ENCODE peak calls at places on chromosomes 12 and 14, in eight cellular contexts. A, D, K, S, W, I, P and C are unnamed samples.
A peak's percentile ranks its signal among the peaks of the same experiment; 100 is the strongest.

GRCh38 chr14:105071326-105071725 is 6.1 kb upstream of the GPR132 start:
- DNase-seq in P (no peak), K (no peak), I (no peak), W (no peak), D (no peak), S (no peak), A (no peak), C (no peak)

GRCh38 chr12:27246141-27246540 is 2.1 kb downstream of the STK38L start:
- DNase-seq in D (no peak), I (no peak), K (no peak), P (no peak), A (no peak), W (no peak), S (no peak), C (no peak)

GRCh38 chr14:26204954-26205479 is 392.8 kb downstream of the NOVA1 start:
- DNase-seq in D (no peak), S (peak; percentile 7), I (peak; percentile 25), P (no peak), A (peak; percentile 18), K (peak; percentile 72), W (peak; percentile 70), C (peak; percentile 23)

GRCh38 chr14:50023671-50024490 is 92.5 kb downstream of the VCPKMT start:
- DNase-seq in P (peak; percentile 34), A (no peak), D (no peak), S (no peak), W (no peak), I (no peak), K (peak; percentile 82), C (no peak)

GRCh38 chr12:124386059-124386458 is 91.2 kb downstream of the RFLNA start:
- DNase-seq in D (no peak), A (no peak), S (no peak), I (no peak), W (peak; percentile 72), K (no peak), P (peak; percentile 64), C (no peak)

GRCh38 chr14:106879241-106879640 is 1352.9 kb downstream of the TMEM121 start:
- DNase-seq in K (no peak), P (peak; percentile 79), S (peak; percentile 53), D (no peak), I (peak; percentile 63), A (peak; percentile 72), W (peak; percentile 73), C (no peak)

GRCh38 chr12:113259499-113259953 is 38.3 kb downstream of the TPCN1 start:
- DNase-seq in P (no peak), I (peak; percentile 44), W (peak; percentile 85), D (no peak), A (peak; percentile 68), S (peak; percentile 87), K (peak; percentile 95), C (peak; percentile 83)

GRCh38 chr12:2129076-2129475 is 76.3 kb downstream of the CACNA1C start:
- DNase-seq in W (no peak), P (no peak), I (no peak), A (no peak), S (peak; percentile 37), K (peak; percentile 87), D (no peak), C (no peak)

GRCh38 chr12:92971869-92972524 is 42.9 kb upstream of the EEA1 start:
- DNase-seq in I (no peak), W (no peak), K (no peak), P (no peak), D (no peak), A (no peak), S (no peak), C (no peak)

GRCh38 chr12:108730337-108731104 is 797 bp downstream of the CORO1C start:
- DNase-seq in I (peak; percentile 52), K (peak; percentile 90), W (peak; percentile 78), P (peak; percentile 73), D (no peak), A (peak; percentile 76), S (peak; percentile 74), C (peak; percentile 59)

GRCh38 chr12:115385141-115385540 is 701.2 kb upstream of the TBX3 start:
- DNase-seq in P (no peak), D (no peak), S (no peak), I (no peak), W (no peak), A (no peak), K (no peak), C (no peak)

GRCh38 chr12:54941659-54942058 is 42.9 kb downstream of the TESPA1 start:
- DNase-seq in I (no peak), S (no peak), K (no peak), A (no peak), P (no peak), D (no peak), W (no peak), C (no peak)

GRCh38 chr14:106850913-106851825 is 1324.8 kb downstream of the TMEM121 start:
- DNase-seq in W (no peak), S (no peak), I (no peak), K (no peak), D (no peak), A (peak; percentile 24), P (no peak), C (no peak)

GRCh38 chr12:80364056-80364455 is 80.0 kb upstream of the PTPRQ start:
- DNase-seq in S (no peak), D (no peak), A (no peak), W (no peak), K (no peak), P (no peak), I (no peak), C (no peak)

GRCh38 chr12:30067156-30067555 is 283.4 kb upstream of the TMTC1 start:
- DNase-seq in K (no peak), S (no peak), D (no peak), A (no peak), I (no peak), W (no peak), P (no peak), C (no peak)

GRCh38 chr12:130114952-130115351 is 47.3 kb upstream of the FZD10 start:
- DNase-seq in P (no peak), A (no peak), S (no peak), I (no peak), D (no peak), W (no peak), K (no peak), C (no peak)

GRCh38 chr14:90545966-90546751 is 149.3 kb downstream of the CALM1 start:
- DNase-seq in A (no peak), W (no peak), D (no peak), S (peak; percentile 76), I (peak; percentile 53), P (no peak), K (peak; percentile 88), C (no peak)

GRCh38 chr12:72146495-72146894 is 125.7 kb upstream of the TRHDE start:
- DNase-seq in D (no peak), W (no peak), A (no peak), K (no peak), I (no peak), P (no peak), S (no peak), C (no peak)

GRCh38 chr12:72136792-72137191 is 135.4 kb upstream of the TRHDE start:
- DNase-seq in W (no peak), A (no peak), S (no peak), D (no peak), I (no peak), K (no peak), P (no peak), C (no peak)

GRCh38 chr12:72144553-72144952 is 127.6 kb upstream of the TRHDE start:
- DNase-seq in K (no peak), A (no peak), I (no peak), S (no peak), D (no peak), P (no peak), W (no peak), C (no peak)

GRCh38 chr12:72139411-72139810 is 132.8 kb upstream of the TRHDE start:
- DNase-seq in W (no peak), I (no peak), P (no peak), D (no peak), K (no peak), A (no peak), S (no peak), C (no peak)

GRCh38 chr12:72141381-72141780 is 130.8 kb upstream of the TRHDE start:
- DNase-seq in W (no peak), A (no peak), P (peak; percentile 24), K (no peak), D (peak; percentile 31), S (peak; percentile 5), I (no peak), C (no peak)
- TF ChIP-seq EP300 in W (no peak), A (no peak), P (no peak), K (no peak), D (no peak), S (no peak), I (no peak), C (no peak)

DNA sequence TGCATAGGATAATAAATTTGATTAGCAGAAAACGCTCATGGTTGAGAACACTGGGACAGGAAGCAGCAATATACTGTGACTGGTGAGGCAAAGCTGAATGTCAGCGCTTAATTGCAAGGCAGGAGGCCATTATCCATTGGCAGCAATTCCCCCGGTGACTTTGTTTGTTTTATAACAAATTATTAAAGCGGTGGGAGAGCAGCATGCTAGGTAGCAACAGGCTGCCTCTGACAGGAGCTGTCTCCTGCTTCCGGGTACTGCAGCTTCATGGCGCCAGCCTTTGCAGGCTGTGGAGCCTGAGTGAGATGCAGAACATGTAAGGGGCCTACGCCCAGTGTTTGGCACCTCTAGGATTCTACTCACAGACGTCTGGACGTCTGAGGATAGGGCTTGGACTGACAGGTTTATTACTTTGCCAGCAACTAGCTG is 82.2 kb upstream of the SSTR1 start:
- DNase-seq in D (no peak), W (no peak), A (no peak), S (no peak), I (no peak), P (no peak), K (no peak), C (no peak)
- TF ChIP-seq EP300 in D (no peak), W (no peak), A (no peak), S (no peak), I (no peak), P (no peak), K (no peak), C (no peak)

GRCh38 chr12:88633312-88633711 is 53.0 kb upstream of the KITLG start:
- DNase-seq in A (no peak), I (no peak), P (no peak), K (no peak), S (no peak), W (no peak), D (no peak), C (no peak)
- TF ChIP-seq EP300 in A (no peak), I (no peak), P (no peak), K (no peak), S (no peak), W (no peak), D (no peak), C (no peak)

GRCh38 chr12:47224563-47225133 is 144.9 kb upstream of the AMIGO2 start:
- DNase-seq in S (no peak), K (no peak), D (no peak), P (peak; percentile 77), I (no peak), A (no peak), W (no peak), C (no peak)

GRCh38 chr12:47223848-47224213 is 144.1 kb upstream of the AMIGO2 start:
- DNase-seq in D (no peak), I (peak; percentile 52), W (peak; percentile 73), K (no peak), P (peak; percentile 95), A (peak; percentile 64), S (no peak), C (no peak)

GRCh38 chr12:47222592-47222959 is 142.8 kb upstream of the AMIGO2 start:
- DNase-seq in P (no peak), W (no peak), K (no peak), D (no peak), I (no peak), A (no peak), S (no peak), C (no peak)

GRCh38 chr12:47221256-47222023 is 141.7 kb upstream of the AMIGO2 start:
- DNase-seq in A (no peak), K (no peak), W (no peak), P (peak; percentile 98), I (no peak), S (no peak), D (no peak), C (no peak)

GRCh38 chr12:47222960-47223847 is 143.4 kb upstream of the AMIGO2 start:
- DNase-seq in D (no peak), K (no peak), A (no peak), P (peak; percentile 96), S (no peak), W (peak; percentile 57), I (no peak), C (no peak)
- TF ChIP-seq EP300 in D (no peak), K (no peak), A (no peak), P (peak; percentile 43), S (no peak), W (no peak), I (no peak), C (no peak)